ENCODE peak calls at places on chromosomes 7 and 10, in four cellular contexts. One of them, this sample, is unnamed.

GRCh38 chr10:116070743-116071320 is 202.2 kb downstream of the GFRA1 start:
- DNase-seq in upper lobe of left lung: no peak
- DNase-seq in HCT116: no peak
- DNase-seq in breast epithelium: no peak
- DNase-seq in this sample: no peak

GRCh38 chr10:125768217-125768616 is 7.4 kb downstream of the MMP21 start:
- DNase-seq in upper lobe of left lung: no peak
- DNase-seq in HCT116: no peak
- DNase-seq in breast epithelium: no peak
- DNase-seq in this sample: no peak

GRCh38 chr10:33743429-33743857 is 409.0 kb upstream of the NRP1 start:
- DNase-seq in upper lobe of left lung: no peak
- DNase-seq in HCT116: no peak
- DNase-seq in breast epithelium: no peak
- DNase-seq in this sample: no peak

GRCh38 chr10:113970641-113971040 is 73.0 kb upstream of the ADRB1 start:
- DNase-seq in upper lobe of left lung: no peak
- DNase-seq in HCT116: no peak
- DNase-seq in breast epithelium: no peak
- DNase-seq in this sample: no peak

GRCh38 chr10:86992929-86993328 is 24.6 kb downstream of the ADIRF start:
- DNase-seq in breast epithelium: no peak
- DNase-seq in upper lobe of left lung: no peak
- DNase-seq in HCT116: no peak
- DNase-seq in this sample: no peak

GRCh38 chr7:149014309-149014708 is 14.0 kb downstream of the PDIA4 start:
- DNase-seq in breast epithelium: no peak
- DNase-seq in upper lobe of left lung: no peak
- DNase-seq in HCT116: no peak
- DNase-seq in this sample: no peak

GRCh38 chr10:74949434-74949833 is 123.0 kb downstream of the KAT6B start:
- DNase-seq in upper lobe of left lung: no peak
- DNase-seq in breast epithelium: no peak
- DNase-seq in HCT116: no peak
- DNase-seq in this sample: no peak

GRCh38 chr7:33725641-33726040 is 179.7 kb upstream of the BMPER start:
- DNase-seq in breast epithelium: no peak
- DNase-seq in upper lobe of left lung: no peak
- DNase-seq in HCT116: no peak
- DNase-seq in this sample: no peak

GRCh38 chr7:52639126-52639525 is 396.3 kb upstream of the POM121L12 start:
- DNase-seq in HCT116: no peak
- DNase-seq in breast epithelium: no peak
- DNase-seq in upper lobe of left lung: no peak
- DNase-seq in this sample: no peak

GRCh38 chr7:3955751-3956696 is 655.0 kb downstream of the SDK1 start:
- DNase-seq in breast epithelium: no peak
- DNase-seq in HCT116: no peak
- DNase-seq in upper lobe of left lung: no peak
- DNase-seq in this sample: no peak

GRCh38 chr7:24601600-24601999 is 28.3 kb downstream of the PALS2 start:
- DNase-seq in breast epithelium: no peak
- DNase-seq in upper lobe of left lung: no peak
- DNase-seq in HCT116: no peak
- DNase-seq in this sample: no peak

GRCh38 chr7:41641006-41641714 is 61.7 kb downstream of the INHBA start:
- DNase-seq in breast epithelium: no peak
- DNase-seq in HCT116: no peak
- DNase-seq in upper lobe of left lung: no peak
- DNase-seq in this sample: no peak

GRCh38 chr10:43863859-43864591 is 215.3 kb upstream of the ZNF32 start:
- DNase-seq in HCT116: no peak
- DNase-seq in breast epithelium: peak
- DNase-seq in upper lobe of left lung: no peak
- DNase-seq in this sample: no peak

GRCh38 chr7:94382155-94382554 is 12.5 kb upstream of the COL1A2 start:
- DNase-seq in HCT116: no peak
- DNase-seq in upper lobe of left lung: no peak
- DNase-seq in breast epithelium: no peak
- DNase-seq in this sample: no peak

GRCh38 chr10:63504145-63504881 is 16.9 kb upstream of the REEP3 start:
- DNase-seq in breast epithelium: no peak
- DNase-seq in HCT116: no peak
- DNase-seq in upper lobe of left lung: no peak
- DNase-seq in this sample: no peak

GRCh38 chr10:71848325-71849277 is 2.5 kb downstream of the PSAP start:
- DNase-seq in upper lobe of left lung: no peak
- DNase-seq in HCT116: no peak
- DNase-seq in breast epithelium: no peak
- DNase-seq in this sample: no peak

GRCh38 chr7:144024213-144024612 is 24.1 kb downstream of the OR6B1 start:
- DNase-seq in breast epithelium: no peak
- DNase-seq in HCT116: no peak
- DNase-seq in upper lobe of left lung: no peak
- DNase-seq in this sample: no peak

GRCh38 chr7:37150856-37151255 is 297.8 kb downstream of the ELMO1 start:
- DNase-seq in HCT116: no peak
- DNase-seq in upper lobe of left lung: no peak
- DNase-seq in breast epithelium: no peak
- DNase-seq in this sample: no peak

DNA sequence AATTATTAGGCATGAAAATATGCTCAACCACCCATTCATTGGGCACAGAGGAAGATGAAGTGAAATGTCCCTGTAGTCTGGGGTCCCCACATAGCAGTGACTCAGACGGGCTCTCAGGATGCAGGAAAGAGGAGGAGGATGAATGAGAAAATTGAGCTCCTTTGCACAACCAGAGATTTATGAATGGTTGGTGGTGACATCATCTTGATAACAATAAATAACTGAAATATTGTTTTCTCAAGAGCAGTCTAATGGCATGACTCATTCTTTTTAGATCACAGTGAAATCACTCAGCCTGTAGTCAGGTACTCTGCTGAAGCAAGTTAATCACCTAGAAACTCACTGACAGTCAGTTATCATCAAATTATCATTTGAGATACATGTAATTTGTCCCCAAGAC is 254.1 kb downstream of the RELN start:
- DNase-seq in breast epithelium: no peak
- DNase-seq in HCT116: no peak
- DNase-seq in upper lobe of left lung: no peak
- DNase-seq in this sample: no peak
- TF ChIP-seq POLR2AphosphoS5 in breast epithelium: no peak
- TF ChIP-seq POLR2AphosphoS5 in HCT116: no peak
- TF ChIP-seq POLR2AphosphoS5 in upper lobe of left lung: no peak
- TF ChIP-seq POLR2AphosphoS5 in this sample: no peak

DNA sequence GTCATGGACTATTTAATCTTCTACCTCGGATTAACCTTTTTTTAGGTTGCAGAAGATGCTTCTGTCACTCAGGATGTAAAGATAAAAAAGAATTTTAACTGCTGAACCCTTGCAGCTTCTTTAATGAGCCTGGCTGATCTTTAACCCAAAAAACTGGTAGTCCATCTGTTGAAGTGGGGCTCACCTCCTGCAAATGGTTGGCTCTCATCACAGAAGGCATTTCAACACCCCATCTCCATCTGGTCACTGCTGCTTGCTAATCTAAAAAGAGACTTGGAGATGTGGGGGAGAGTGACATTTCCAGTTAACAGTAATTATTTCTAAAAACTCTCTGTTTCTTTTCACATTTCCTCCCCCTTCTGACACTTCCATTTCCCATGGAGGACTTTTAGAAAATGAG is 208.6 kb downstream of the LHFPL3 start:
- DNase-seq in breast epithelium: no peak
- DNase-seq in upper lobe of left lung: no peak
- DNase-seq in HCT116: no peak
- DNase-seq in this sample: no peak
- H3K4me3 ChIP-seq in breast epithelium: no peak
- H3K4me3 ChIP-seq in upper lobe of left lung: no peak
- H3K4me3 ChIP-seq in HCT116: no peak
- H3K4me3 ChIP-seq in this sample: no peak

GRCh38 chr10:3071405-3072198 is 4.3 kb downstream of the PFKP start:
- DNase-seq in HCT116: peak
- DNase-seq in upper lobe of left lung: no peak
- DNase-seq in breast epithelium: no peak
- DNase-seq in this sample: no peak
- TF ChIP-seq POLR2A in HCT116: no peak
- TF ChIP-seq POLR2A in upper lobe of left lung: no peak
- TF ChIP-seq POLR2A in breast epithelium: no peak
- TF ChIP-seq POLR2A in this sample: no peak

DNA sequence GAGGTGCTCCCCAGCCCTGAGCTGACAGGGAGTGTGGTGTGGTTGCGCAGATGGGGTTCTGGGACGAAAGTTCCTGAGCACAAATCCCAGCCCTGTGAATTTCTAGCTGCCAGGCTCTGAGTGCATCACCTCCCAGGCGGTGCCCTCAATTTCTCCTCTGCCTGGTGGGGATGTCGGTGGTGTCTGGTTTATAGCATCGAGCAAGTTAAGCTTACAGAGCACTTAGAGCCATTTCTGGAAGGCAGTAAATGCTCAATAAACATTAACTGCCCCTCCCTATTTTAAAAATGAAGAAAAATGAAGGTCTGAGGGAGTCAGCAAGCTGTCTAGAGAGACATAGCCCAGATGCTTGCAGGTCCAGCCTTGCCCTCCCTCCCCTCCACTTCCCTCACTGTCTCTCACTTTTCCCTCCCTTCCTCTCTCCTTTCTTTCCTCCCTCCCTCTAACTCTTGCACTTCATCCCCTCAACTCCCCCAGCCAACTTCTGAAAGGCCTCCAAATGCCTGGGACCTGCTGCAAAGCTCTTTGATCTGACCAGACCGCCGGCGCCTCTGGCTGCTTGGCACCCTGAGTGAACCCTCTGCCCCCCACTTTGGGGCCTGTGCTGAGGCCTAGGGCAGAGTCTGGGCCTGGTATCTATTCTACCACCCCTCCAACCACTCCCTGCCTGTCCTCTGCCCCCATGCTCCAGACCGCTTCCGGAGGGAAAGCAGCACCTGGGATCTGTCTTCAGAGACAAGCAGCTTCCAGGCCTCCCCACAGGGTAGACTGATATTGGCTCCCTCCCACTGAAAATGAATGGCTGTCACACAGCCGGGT is 438.3 kb downstream of the RPS24 start:
- DNase-seq in upper lobe of left lung: no peak
- DNase-seq in breast epithelium: no peak
- DNase-seq in HCT116: no peak
- DNase-seq in this sample: peak
- TF ChIP-seq POLR2AphosphoS5 in upper lobe of left lung: no peak
- TF ChIP-seq POLR2AphosphoS5 in breast epithelium: no peak
- TF ChIP-seq POLR2AphosphoS5 in HCT116: no peak
- TF ChIP-seq POLR2AphosphoS5 in this sample: peak

GRCh38 chr7:137847418-137848050 is 760 bp upstream of the DGKI start:
- DNase-seq in HCT116: no peak
- DNase-seq in breast epithelium: no peak
- DNase-seq in upper lobe of left lung: no peak
- DNase-seq in this sample: no peak
- H3K4me3 ChIP-seq in HCT116: no peak
- H3K4me3 ChIP-seq in breast epithelium: peak
- H3K4me3 ChIP-seq in upper lobe of left lung: no peak
- H3K4me3 ChIP-seq in this sample: peak

GRCh38 chr10:101830322-101831168 is 12.3 kb upstream of the OGA start:
- DNase-seq in HCT116: peak
- DNase-seq in breast epithelium: peak
- DNase-seq in upper lobe of left lung: peak
- DNase-seq in this sample: peak
- TF ChIP-seq POLR2A in HCT116: no peak
- TF ChIP-seq POLR2A in breast epithelium: no peak
- TF ChIP-seq POLR2A in upper lobe of left lung: no peak
- TF ChIP-seq POLR2A in this sample: no peak